ENCODE peak calls at places on chromosomes 13 and 19, in six cellular contexts. One of them, this sample, is unnamed.

GRCh38 chr19:42184401-42184861 is 33.0 kb downstream of the DEDD2 start:
- DNase-seq in testis: peak
- DNase-seq in D341Med: peak
- DNase-seq in activated CD8-positive, alpha-beta T cell treated with anti-CD3 and anti-CD28 coated beads, Interleukin-2, amount 10 ng/mL, durations not matched to agents 7 days and 5 days: peak
- DNase-seq in ovary: peak
- DNase-seq in T47D: peak
- DNase-seq in this sample: peak

GRCh38 chr13:20362642-20363041 is 130.5 kb upstream of the GJB6 start:
- DNase-seq in D341Med: no peak
- DNase-seq in ovary: no peak
- DNase-seq in testis: no peak
- DNase-seq in T47D: no peak
- DNase-seq in activated CD8-positive, alpha-beta T cell treated with anti-CD3 and anti-CD28 coated beads, Interleukin-2, amount 10 ng/mL, durations not matched to agents 7 days and 5 days: no peak
- DNase-seq in this sample: no peak

GRCh38 chr19:46998445-46999142 is 21.0 kb upstream of the NPAS1 start:
- DNase-seq in testis: no peak
- DNase-seq in D341Med: no peak
- DNase-seq in activated CD8-positive, alpha-beta T cell treated with anti-CD3 and anti-CD28 coated beads, Interleukin-2, amount 10 ng/mL, durations not matched to agents 7 days and 5 days: no peak
- DNase-seq in T47D: no peak
- DNase-seq in ovary: no peak
- DNase-seq in this sample: no peak

GRCh38 chr13:103283451-103283820 is 217.2 kb upstream of the SLC10A2 start:
- DNase-seq in activated CD8-positive, alpha-beta T cell treated with anti-CD3 and anti-CD28 coated beads, Interleukin-2, amount 10 ng/mL, durations not matched to agents 7 days and 5 days: no peak
- DNase-seq in testis: no peak
- DNase-seq in T47D: no peak
- DNase-seq in D341Med: no peak
- DNase-seq in ovary: no peak
- DNase-seq in this sample: no peak

GRCh38 chr19:7099597-7099921 is 30.1 kb downstream of the ZNF557 start:
- DNase-seq in activated CD8-positive, alpha-beta T cell treated with anti-CD3 and anti-CD28 coated beads, Interleukin-2, amount 10 ng/mL, durations not matched to agents 7 days and 5 days: no peak
- DNase-seq in T47D: no peak
- DNase-seq in D341Med: no peak
- DNase-seq in ovary: no peak
- DNase-seq in testis: no peak
- DNase-seq in this sample: no peak

GRCh38 chr19:47445937-47446402 is 25.7 kb downstream of the SLC8A2 start:
- DNase-seq in ovary: peak
- DNase-seq in T47D: peak
- DNase-seq in D341Med: peak
- DNase-seq in testis: peak
- DNase-seq in activated CD8-positive, alpha-beta T cell treated with anti-CD3 and anti-CD28 coated beads, Interleukin-2, amount 10 ng/mL, durations not matched to agents 7 days and 5 days: peak
- DNase-seq in this sample: peak

GRCh38 chr13:21657538-21657937 is 13.3 kb upstream of the FGF9 start:
- DNase-seq in activated CD8-positive, alpha-beta T cell treated with anti-CD3 and anti-CD28 coated beads, Interleukin-2, amount 10 ng/mL, durations not matched to agents 7 days and 5 days: no peak
- DNase-seq in D341Med: no peak
- DNase-seq in ovary: no peak
- DNase-seq in T47D: no peak
- DNase-seq in testis: no peak
- DNase-seq in this sample: no peak

GRCh38 chr19:14556662-14557188 is 15.1 kb downstream of the NDUFB7 start:
- DNase-seq in T47D: peak
- DNase-seq in D341Med: peak
- DNase-seq in ovary: peak
- DNase-seq in testis: peak
- DNase-seq in activated CD8-positive, alpha-beta T cell treated with anti-CD3 and anti-CD28 coated beads, Interleukin-2, amount 10 ng/mL, durations not matched to agents 7 days and 5 days: peak
- DNase-seq in this sample: peak

GRCh38 chr13:33612641-33613638 is 205.0 kb upstream of the RFC3 start:
- DNase-seq in T47D: peak
- DNase-seq in D341Med: no peak
- DNase-seq in ovary: no peak
- DNase-seq in testis: no peak
- DNase-seq in activated CD8-positive, alpha-beta T cell treated with anti-CD3 and anti-CD28 coated beads, Interleukin-2, amount 10 ng/mL, durations not matched to agents 7 days and 5 days: no peak
- DNase-seq in this sample: no peak

GRCh38 chr19:42092350-42092749 is 16.4 kb downstream of the ZNF574 start:
- DNase-seq in T47D: peak
- DNase-seq in ovary: no peak
- DNase-seq in activated CD8-positive, alpha-beta T cell treated with anti-CD3 and anti-CD28 coated beads, Interleukin-2, amount 10 ng/mL, durations not matched to agents 7 days and 5 days: peak
- DNase-seq in testis: no peak
- DNase-seq in D341Med: peak
- DNase-seq in this sample: no peak

GRCh38 chr13:44801990-44802389 is 187.3 kb downstream of the NUFIP1 start:
- DNase-seq in testis: no peak
- DNase-seq in T47D: no peak
- DNase-seq in D341Med: no peak
- DNase-seq in ovary: no peak
- DNase-seq in activated CD8-positive, alpha-beta T cell treated with anti-CD3 and anti-CD28 coated beads, Interleukin-2, amount 10 ng/mL, durations not matched to agents 7 days and 5 days: no peak
- DNase-seq in this sample: no peak

GRCh38 chr19:39474139-39474620 is 6.5 kb upstream of the TIMM50 start:
- DNase-seq in D341Med: peak
- DNase-seq in T47D: peak
- DNase-seq in testis: peak
- DNase-seq in activated CD8-positive, alpha-beta T cell treated with anti-CD3 and anti-CD28 coated beads, Interleukin-2, amount 10 ng/mL, durations not matched to agents 7 days and 5 days: peak
- DNase-seq in ovary: peak
- DNase-seq in this sample: peak

GRCh38 chr19:4267901-4268815 is 10.9 kb upstream of the SHD start:
- DNase-seq in D341Med: no peak
- DNase-seq in testis: no peak
- DNase-seq in T47D: no peak
- DNase-seq in ovary: no peak
- DNase-seq in activated CD8-positive, alpha-beta T cell treated with anti-CD3 and anti-CD28 coated beads, Interleukin-2, amount 10 ng/mL, durations not matched to agents 7 days and 5 days: no peak
- DNase-seq in this sample: no peak

GRCh38 chr19:16087940-16088339 is 11.6 kb downstream of the TPM4 start:
- DNase-seq in T47D: no peak
- DNase-seq in activated CD8-positive, alpha-beta T cell treated with anti-CD3 and anti-CD28 coated beads, Interleukin-2, amount 10 ng/mL, durations not matched to agents 7 days and 5 days: no peak
- DNase-seq in ovary: no peak
- DNase-seq in D341Med: no peak
- DNase-seq in testis: no peak
- DNase-seq in this sample: no peak

GRCh38 chr19:812049-812816 is 9.5 kb downstream of the PLPPR3 start:
- DNase-seq in T47D: no peak
- DNase-seq in testis: no peak
- DNase-seq in activated CD8-positive, alpha-beta T cell treated with anti-CD3 and anti-CD28 coated beads, Interleukin-2, amount 10 ng/mL, durations not matched to agents 7 days and 5 days: no peak
- DNase-seq in ovary: no peak
- DNase-seq in D341Med: no peak
- DNase-seq in this sample: peak

GRCh38 chr13:46487748-46488147 is 65.2 kb upstream of the LRCH1 start:
- DNase-seq in T47D: no peak
- DNase-seq in ovary: no peak
- DNase-seq in testis: no peak
- DNase-seq in D341Med: no peak
- DNase-seq in activated CD8-positive, alpha-beta T cell treated with anti-CD3 and anti-CD28 coated beads, Interleukin-2, amount 10 ng/mL, durations not matched to agents 7 days and 5 days: no peak
- DNase-seq in this sample: no peak

GRCh38 chr19:56245062-56245740 is 27.3 kb upstream of the EDDM13 start:
- DNase-seq in testis: no peak
- DNase-seq in D341Med: no peak
- DNase-seq in ovary: no peak
- DNase-seq in T47D: no peak
- DNase-seq in activated CD8-positive, alpha-beta T cell treated with anti-CD3 and anti-CD28 coated beads, Interleukin-2, amount 10 ng/mL, durations not matched to agents 7 days and 5 days: no peak
- DNase-seq in this sample: no peak

This sample was measured in adrenal gland.